ENCODE peak calls at places on chromosomes 4 and X, in eight cellular contexts. One of them, this sample, is unnamed.

GRCh38 chr4:159238631-159239030 is 135.8 kb downstream of the RAPGEF2 start:
- DNase-seq in IMR-90: no peak
- DNase-seq in fibroblast of lung: peak
- DNase-seq in mammary epithelial cell: peak
- DNase-seq in HCT116: no peak
- DNase-seq in mesenchymal stem cell: no peak
- DNase-seq in H9: no peak
- DNase-seq in neural progenitor cell: no peak
- DNase-seq in this sample: no peak

GRCh38 chrX:104877504-104877903 is 311.5 kb downstream of the IL1RAPL2 start:
- DNase-seq in IMR-90: no peak
- DNase-seq in fibroblast of lung: no peak
- DNase-seq in mammary epithelial cell: no peak
- DNase-seq in HCT116: no peak
- DNase-seq in mesenchymal stem cell: no peak
- DNase-seq in H9: no peak
- DNase-seq in neural progenitor cell: no peak
- DNase-seq in this sample: no peak

GRCh38 chr4:146119845-146120404 is 55.6 kb upstream of the LSM6 start:
- DNase-seq in IMR-90: no peak
- DNase-seq in fibroblast of lung: no peak
- DNase-seq in mammary epithelial cell: no peak
- DNase-seq in HCT116: no peak
- DNase-seq in mesenchymal stem cell: no peak
- DNase-seq in H9: no peak
- DNase-seq in neural progenitor cell: no peak
- DNase-seq in this sample: no peak

GRCh38 chrX:48890934-48891401 is 6.6 kb downstream of the TIMM17B start:
- DNase-seq in IMR-90: no peak
- DNase-seq in fibroblast of lung: no peak
- DNase-seq in mammary epithelial cell: no peak
- DNase-seq in HCT116: no peak
- DNase-seq in mesenchymal stem cell: no peak
- DNase-seq in H9: no peak
- DNase-seq in neural progenitor cell: peak
- DNase-seq in this sample: peak

GRCh38 chr4:117137143-117137542 is 51.8 kb upstream of the TRAM1L1 start:
- DNase-seq in IMR-90: peak
- DNase-seq in fibroblast of lung: peak
- DNase-seq in mammary epithelial cell: peak
- DNase-seq in HCT116: peak
- DNase-seq in mesenchymal stem cell: peak
- DNase-seq in H9: no peak
- DNase-seq in neural progenitor cell: no peak
- DNase-seq in this sample: no peak

GRCh38 chrX:48467331-48467761 is 2.7 kb downstream of the SLC38A5 start:
- DNase-seq in IMR-90: no peak
- DNase-seq in fibroblast of lung: no peak
- DNase-seq in mammary epithelial cell: no peak
- DNase-seq in HCT116: no peak
- DNase-seq in mesenchymal stem cell: no peak
- DNase-seq in H9: no peak
- DNase-seq in neural progenitor cell: no peak
- DNase-seq in this sample: peak

GRCh38 chr4:48329976-48330375 is 11.4 kb upstream of the SLAIN2 start:
- DNase-seq in IMR-90: peak
- DNase-seq in fibroblast of lung: peak
- DNase-seq in mammary epithelial cell: peak
- DNase-seq in HCT116: no peak
- DNase-seq in mesenchymal stem cell: peak
- DNase-seq in H9: no peak
- DNase-seq in neural progenitor cell: no peak
- DNase-seq in this sample: peak

GRCh38 chr4:15920723-15921591 is 17.6 kb downstream of the FGFBP1 start:
- DNase-seq in IMR-90: peak
- DNase-seq in fibroblast of lung: peak
- DNase-seq in mammary epithelial cell: peak
- DNase-seq in HCT116: peak
- DNase-seq in mesenchymal stem cell: peak
- DNase-seq in H9: no peak
- DNase-seq in neural progenitor cell: no peak
- DNase-seq in this sample: peak

GRCh38 chr4:57044996-57045395 is 65.2 kb downstream of the IGFBP7 start:
- DNase-seq in IMR-90: peak
- DNase-seq in fibroblast of lung: peak
- DNase-seq in mammary epithelial cell: no peak
- DNase-seq in HCT116: no peak
- DNase-seq in mesenchymal stem cell: peak
- DNase-seq in H9: no peak
- DNase-seq in neural progenitor cell: no peak
- DNase-seq in this sample: no peak

GRCh38 chrX:54754854-54755253 is 43.2 kb downstream of the ITIH6 start:
- DNase-seq in IMR-90: no peak
- DNase-seq in fibroblast of lung: no peak
- DNase-seq in mammary epithelial cell: no peak
- DNase-seq in HCT116: no peak
- DNase-seq in mesenchymal stem cell: no peak
- DNase-seq in H9: no peak
- DNase-seq in neural progenitor cell: no peak
- DNase-seq in this sample: no peak

GRCh38 chr4:177374966-177375365 is 65.3 kb downstream of the NEIL3 start:
- DNase-seq in IMR-90: no peak
- DNase-seq in fibroblast of lung: no peak
- DNase-seq in mammary epithelial cell: no peak
- DNase-seq in HCT116: no peak
- DNase-seq in mesenchymal stem cell: no peak
- DNase-seq in H9: no peak
- DNase-seq in neural progenitor cell: peak
- DNase-seq in this sample: no peak

GRCh38 chr4:61011051-61011450 is 189.1 kb upstream of the ADGRL3 start:
- DNase-seq in IMR-90: peak
- DNase-seq in fibroblast of lung: peak
- DNase-seq in mammary epithelial cell: no peak
- DNase-seq in HCT116: no peak
- DNase-seq in mesenchymal stem cell: peak
- DNase-seq in H9: no peak
- DNase-seq in neural progenitor cell: no peak
- DNase-seq in this sample: no peak

GRCh38 chr4:88803600-88804096 is 106.0 kb upstream of the NAP1L5 start:
- DNase-seq in IMR-90: peak
- DNase-seq in fibroblast of lung: peak
- DNase-seq in mammary epithelial cell: peak
- DNase-seq in HCT116: no peak
- DNase-seq in mesenchymal stem cell: peak
- DNase-seq in H9: no peak
- DNase-seq in neural progenitor cell: no peak
- DNase-seq in this sample: peak

GRCh38 chrX:98067611-98068010 is 1183.9 kb downstream of the RPA4 start:
- DNase-seq in IMR-90: peak
- DNase-seq in fibroblast of lung: peak
- DNase-seq in mammary epithelial cell: no peak
- DNase-seq in HCT116: no peak
- DNase-seq in mesenchymal stem cell: peak
- DNase-seq in H9: no peak
- DNase-seq in neural progenitor cell: no peak
- DNase-seq in this sample: no peak

GRCh38 chr4:1988327-1988724 is 20.4 kb downstream of the NELFA start:
- DNase-seq in IMR-90: no peak
- DNase-seq in fibroblast of lung: no peak
- DNase-seq in mammary epithelial cell: no peak
- DNase-seq in HCT116: no peak
- DNase-seq in mesenchymal stem cell: no peak
- DNase-seq in H9: no peak
- DNase-seq in neural progenitor cell: no peak
- DNase-seq in this sample: no peak

GRCh38 chr4:170198742-170199141 is 109.0 kb upstream of the AADAT start:
- DNase-seq in IMR-90: no peak
- DNase-seq in fibroblast of lung: no peak
- DNase-seq in mammary epithelial cell: no peak
- DNase-seq in HCT116: peak
- DNase-seq in mesenchymal stem cell: peak
- DNase-seq in H9: no peak
- DNase-seq in neural progenitor cell: no peak
- DNase-seq in this sample: no peak

GRCh38 chr4:138199568-138200235 is 42.4 kb downstream of the SLC7A11 start:
- DNase-seq in IMR-90: peak
- DNase-seq in fibroblast of lung: peak
- DNase-seq in mammary epithelial cell: peak
- DNase-seq in HCT116: peak
- DNase-seq in mesenchymal stem cell: no peak
- DNase-seq in H9: no peak
- DNase-seq in neural progenitor cell: no peak
- DNase-seq in this sample: peak

GRCh38 chrX:55161581-55161980 is 58.6 kb upstream of the PAGE5 start:
- DNase-seq in IMR-90: no peak
- DNase-seq in fibroblast of lung: peak
- DNase-seq in mammary epithelial cell: peak
- DNase-seq in HCT116: no peak
- DNase-seq in mesenchymal stem cell: no peak
- DNase-seq in H9: peak
- DNase-seq in neural progenitor cell: peak
- DNase-seq in this sample: peak

GRCh38 chrX:4550018-4550417 is 836.6 kb upstream of the PRKX start:
- DNase-seq in IMR-90: no peak
- DNase-seq in fibroblast of lung: no peak
- DNase-seq in mammary epithelial cell: no peak
- DNase-seq in HCT116: no peak
- DNase-seq in mesenchymal stem cell: no peak
- DNase-seq in H9: peak
- DNase-seq in neural progenitor cell: no peak
- DNase-seq in this sample: no peak

GRCh38 chr4:133148690-133149363 is at the start of gene PCDH10:
- DNase-seq in IMR-90: peak
- DNase-seq in fibroblast of lung: peak
- DNase-seq in mammary epithelial cell: peak
- DNase-seq in HCT116: no peak
- DNase-seq in mesenchymal stem cell: peak
- DNase-seq in H9: peak
- DNase-seq in neural progenitor cell: peak
- DNase-seq in this sample: peak

GRCh38 chr4:137393043-137393442 is 139.3 kb downstream of the PCDH18 start:
- DNase-seq in IMR-90: no peak
- DNase-seq in fibroblast of lung: peak
- DNase-seq in mammary epithelial cell: no peak
- DNase-seq in HCT116: no peak
- DNase-seq in mesenchymal stem cell: peak
- DNase-seq in H9: no peak
- DNase-seq in neural progenitor cell: peak
- DNase-seq in this sample: no peak

GRCh38 chr4:24604558-24605214 is 20.3 kb upstream of the DHX15 start:
- DNase-seq in IMR-90: no peak
- DNase-seq in fibroblast of lung: no peak
- DNase-seq in mammary epithelial cell: peak
- DNase-seq in HCT116: no peak
- DNase-seq in mesenchymal stem cell: no peak
- DNase-seq in H9: no peak
- DNase-seq in neural progenitor cell: no peak
- DNase-seq in this sample: no peak

DNA sequence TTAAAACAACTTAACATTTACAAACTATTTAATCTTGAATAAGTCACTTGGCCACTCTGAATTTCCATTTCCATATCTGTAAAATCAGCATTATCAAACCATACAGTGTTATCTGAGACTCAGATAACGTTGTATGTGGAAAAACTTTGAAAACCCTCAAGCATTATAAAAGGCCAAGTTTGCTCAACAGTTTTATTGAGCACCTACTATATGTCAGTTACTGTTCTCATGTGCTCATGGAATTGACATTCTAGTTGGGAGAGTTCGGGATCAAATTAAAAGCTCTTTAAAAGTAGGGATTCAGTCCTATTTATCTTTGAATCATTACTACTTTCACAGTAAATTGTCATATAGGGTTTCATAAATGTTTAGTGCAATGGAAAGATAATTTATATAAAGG is 97.9 kb downstream of the FRMPD4 start:
- DNase-seq in IMR-90: no peak
- DNase-seq in fibroblast of lung: no peak
- DNase-seq in mammary epithelial cell: no peak
- DNase-seq in HCT116: no peak
- DNase-seq in mesenchymal stem cell: no peak
- DNase-seq in H9: no peak
- DNase-seq in neural progenitor cell: no peak
- DNase-seq in this sample: no peak
- H3K4me2 ChIP-seq in IMR-90: no peak
- H3K4me2 ChIP-seq in fibroblast of lung: no peak
- H3K4me2 ChIP-seq in mammary epithelial cell: no peak
- H3K4me2 ChIP-seq in HCT116: no peak
- H3K4me2 ChIP-seq in mesenchymal stem cell: no peak
- H3K4me2 ChIP-seq in H9: no peak
- H3K4me2 ChIP-seq in neural progenitor cell: no peak
- H3K4me2 ChIP-seq in this sample: no peak

GRCh38 chrX:107701493-107702121 is 73.3 kb downstream of the PRPS1 start:
- DNase-seq in IMR-90: no peak
- DNase-seq in fibroblast of lung: no peak
- DNase-seq in mammary epithelial cell: no peak
- DNase-seq in HCT116: no peak
- DNase-seq in mesenchymal stem cell: no peak
- DNase-seq in H9: no peak
- DNase-seq in neural progenitor cell: no peak
- DNase-seq in this sample: peak
- H3K27ac ChIP-seq in IMR-90: no peak
- H3K27ac ChIP-seq in fibroblast of lung: no peak
- H3K27ac ChIP-seq in mammary epithelial cell: no peak
- H3K27ac ChIP-seq in HCT116: no peak
- H3K27ac ChIP-seq in mesenchymal stem cell: no peak
- H3K27ac ChIP-seq in H9: no peak
- H3K27ac ChIP-seq in neural progenitor cell: no peak
- H3K27ac ChIP-seq in this sample: no peak

GRCh38 chr4:8602686-8603430 is 10.3 kb downstream of the CPZ start:
- DNase-seq in IMR-90: no peak
- DNase-seq in fibroblast of lung: no peak
- DNase-seq in mammary epithelial cell: no peak
- DNase-seq in HCT116: no peak
- DNase-seq in mesenchymal stem cell: no peak
- DNase-seq in H9: no peak
- DNase-seq in neural progenitor cell: no peak
- DNase-seq in this sample: no peak
- H3K4me2 ChIP-seq in IMR-90: no peak
- H3K4me2 ChIP-seq in fibroblast of lung: no peak
- H3K4me2 ChIP-seq in mammary epithelial cell: no peak
- H3K4me2 ChIP-seq in HCT116: no peak
- H3K4me2 ChIP-seq in mesenchymal stem cell: no peak
- H3K4me2 ChIP-seq in H9: no peak
- H3K4me2 ChIP-seq in neural progenitor cell: no peak
- H3K4me2 ChIP-seq in this sample: no peak

DNA sequence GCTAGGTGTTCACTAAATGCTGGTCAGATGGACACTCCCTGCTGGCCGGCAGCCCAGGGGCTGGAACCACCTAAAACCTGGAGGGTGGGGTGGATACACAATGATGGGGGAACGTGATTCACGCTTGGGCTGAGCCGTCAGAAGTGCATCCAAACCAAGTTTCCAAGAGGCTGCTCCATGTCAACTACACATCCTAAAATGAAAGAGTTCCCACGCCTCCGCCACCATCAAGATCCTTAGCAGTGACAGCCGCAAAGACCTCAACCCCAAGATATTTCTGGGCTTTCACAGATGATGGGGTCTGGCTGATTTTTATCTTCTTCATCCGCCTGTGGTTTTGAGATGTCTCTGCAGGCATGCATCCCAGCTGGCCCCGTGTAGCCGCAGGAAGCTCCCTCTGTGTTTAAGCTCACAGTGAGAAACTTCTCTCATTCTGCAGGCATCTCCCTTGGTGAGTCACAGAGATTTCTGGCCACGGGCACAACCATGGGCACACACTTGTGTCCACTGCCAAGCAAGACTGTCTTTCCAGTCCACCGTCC is 84.4 kb downstream of the HTRA3 start:
- DNase-seq in IMR-90: peak
- DNase-seq in fibroblast of lung: peak
- DNase-seq in mammary epithelial cell: no peak
- DNase-seq in HCT116: no peak
- DNase-seq in mesenchymal stem cell: peak
- DNase-seq in H9: no peak
- DNase-seq in neural progenitor cell: no peak
- DNase-seq in this sample: peak
- H3K27ac ChIP-seq in IMR-90: no peak
- H3K27ac ChIP-seq in fibroblast of lung: no peak
- H3K27ac ChIP-seq in mammary epithelial cell: no peak
- H3K27ac ChIP-seq in HCT116: no peak
- H3K27ac ChIP-seq in mesenchymal stem cell: peak
- H3K27ac ChIP-seq in H9: no peak
- H3K27ac ChIP-seq in neural progenitor cell: no peak
- H3K27ac ChIP-seq in this sample: no peak